ENCODE peak calls at places on chromosomes 16 and 17, in four cellular contexts. One of them, this sample, is unnamed.

GRCh38 chr17:58710948-58711552 is 18.6 kb downstream of the RAD51C start:
- DNase-seq in Panc1: peak
- DNase-seq in GM13977: peak
- DNase-seq in heart right ventricle: peak
- DNase-seq in this sample: peak

GRCh38 chr16:17305694-17306093 is 165.1 kb downstream of the XYLT1 start:
- DNase-seq in Panc1: no peak
- DNase-seq in heart right ventricle: no peak
- DNase-seq in GM13977: peak
- DNase-seq in this sample: no peak

GRCh38 chr16:12583237-12583897 is 220.3 kb downstream of the CPPED1 start:
- DNase-seq in heart right ventricle: no peak
- DNase-seq in Panc1: no peak
- DNase-seq in GM13977: no peak
- DNase-seq in this sample: no peak

GRCh38 chr17:44916059-44916780 is 920 bp upstream of the GFAP start:
- DNase-seq in GM13977: no peak
- DNase-seq in heart right ventricle: no peak
- DNase-seq in Panc1: no peak
- DNase-seq in this sample: no peak

GRCh38 chr16:27824786-27825185 is 238.7 kb downstream of the GSG1L start:
- DNase-seq in Panc1: no peak
- DNase-seq in heart right ventricle: no peak
- DNase-seq in GM13977: no peak
- DNase-seq in this sample: no peak

GRCh38 chr17:9028632-9029570 is 7.6 kb downstream of the NTN1 start:
- DNase-seq in Panc1: no peak
- DNase-seq in heart right ventricle: no peak
- DNase-seq in GM13977: no peak
- DNase-seq in this sample: no peak

GRCh38 chr16:47660540-47660939 is 199.4 kb downstream of the PHKB start:
- DNase-seq in heart right ventricle: no peak
- DNase-seq in GM13977: no peak
- DNase-seq in Panc1: no peak
- DNase-seq in this sample: no peak

GRCh38 chr16:89322381-89323119 is 105.0 kb downstream of the ZNF778 start:
- DNase-seq in Panc1: no peak
- DNase-seq in GM13977: no peak
- DNase-seq in heart right ventricle: peak
- DNase-seq in this sample: no peak

GRCh38 chr17:32636593-32637218 is 149.9 kb downstream of the CDK5R1 start:
- DNase-seq in GM13977: no peak
- DNase-seq in heart right ventricle: no peak
- DNase-seq in Panc1: no peak
- DNase-seq in this sample: no peak

GRCh38 chr17:64498308-64499203 is 1.7 kb upstream of the POLG2 start:
- DNase-seq in heart right ventricle: no peak
- DNase-seq in Panc1: no peak
- DNase-seq in GM13977: no peak
- DNase-seq in this sample: peak

GRCh38 chr17:2008332-2009126 is 16.6 kb downstream of the RTN4RL1 start:
- DNase-seq in heart right ventricle: no peak
- DNase-seq in GM13977: no peak
- DNase-seq in Panc1: no peak
- DNase-seq in this sample: no peak

GRCh38 chr16:9836118-9836736 is 346.0 kb downstream of the GRIN2A start:
- DNase-seq in GM13977: no peak
- DNase-seq in Panc1: no peak
- DNase-seq in heart right ventricle: peak
- DNase-seq in this sample: no peak

GRCh38 chr16:21208831-21209230 is 2.5 kb downstream of the ZP2 start:
- DNase-seq in Panc1: no peak
- DNase-seq in heart right ventricle: no peak
- DNase-seq in GM13977: no peak
- DNase-seq in this sample: no peak

GRCh38 chr17:79036181-79036580 is 12.2 kb downstream of the C1QTNF1 start:
- DNase-seq in GM13977: no peak
- DNase-seq in Panc1: no peak
- DNase-seq in heart right ventricle: no peak
- DNase-seq in this sample: no peak

GRCh38 chr16:22190169-22191088 is 15.6 kb upstream of the EEF2K start:
- DNase-seq in GM13977: peak
- DNase-seq in heart right ventricle: peak
- DNase-seq in Panc1: peak
- DNase-seq in this sample: peak

GRCh38 chr17:55769625-55770000 is 18.8 kb downstream of the PCTP start:
- DNase-seq in Panc1: no peak
- DNase-seq in GM13977: no peak
- DNase-seq in heart right ventricle: no peak
- DNase-seq in this sample: peak

GRCh38 chr17:44074231-44074910 is 3.8 kb downstream of the G6PC3 start:
- DNase-seq in GM13977: no peak
- DNase-seq in Panc1: no peak
- DNase-seq in heart right ventricle: no peak
- DNase-seq in this sample: peak

GRCh38 chr16:77913738-77914263 is 108.5 kb upstream of the CLEC3A start:
- DNase-seq in heart right ventricle: no peak
- DNase-seq in GM13977: no peak
- DNase-seq in Panc1: no peak
- DNase-seq in this sample: no peak

GRCh38 chr16:88468289-88469129 is 15.4 kb downstream of the ZFPM1 start:
- DNase-seq in GM13977: peak
- DNase-seq in heart right ventricle: no peak
- DNase-seq in Panc1: no peak
- DNase-seq in this sample: no peak

GRCh38 chr16:19874026-19874425 is 10.6 kb downstream of the GPRC5B start:
- DNase-seq in heart right ventricle: peak
- DNase-seq in Panc1: no peak
- DNase-seq in GM13977: no peak
- DNase-seq in this sample: no peak

GRCh38 chr17:307741-308507 is 44.7 kb downstream of the RPH3AL start:
- DNase-seq in GM13977: no peak
- DNase-seq in heart right ventricle: peak
- DNase-seq in Panc1: no peak
- DNase-seq in this sample: no peak

GRCh38 chr16:74698220-74698619 is 2.4 kb downstream of the MLKL start:
- DNase-seq in heart right ventricle: no peak
- DNase-seq in Panc1: no peak
- DNase-seq in GM13977: peak
- DNase-seq in this sample: no peak

GRCh38 chr16:12994402-12994801 is 93.0 kb downstream of the SHISA9 start:
- DNase-seq in heart right ventricle: no peak
- DNase-seq in Panc1: no peak
- DNase-seq in GM13977: no peak
- DNase-seq in this sample: no peak

GRCh38 chr16:49502136-49502881 is 128.7 kb downstream of the C16orf78 start:
- DNase-seq in Panc1: no peak
- DNase-seq in GM13977: no peak
- DNase-seq in heart right ventricle: no peak
- DNase-seq in this sample: no peak

GRCh38 chr16:3538222-3538621 is 37.4 kb downstream of the CLUAP1 start:
- DNase-seq in GM13977: no peak
- DNase-seq in heart right ventricle: no peak
- DNase-seq in Panc1: no peak
- DNase-seq in this sample: no peak

GRCh38 chr17:35084987-35085386 is 21.5 kb upstream of the RFFL start:
- DNase-seq in heart right ventricle: no peak
- DNase-seq in Panc1: no peak
- DNase-seq in GM13977: no peak
- DNase-seq in this sample: peak

GRCh38 chr17:57073626-57074025 is 11.4 kb upstream of the AKAP1 start:
- DNase-seq in Panc1: no peak
- DNase-seq in GM13977: no peak
- DNase-seq in heart right ventricle: no peak
- DNase-seq in this sample: no peak

GRCh38 chr17:8911205-8911604 is 43.7 kb upstream of the PIK3R6 start:
- DNase-seq in heart right ventricle: no peak
- DNase-seq in GM13977: peak
- DNase-seq in Panc1: no peak
- DNase-seq in this sample: no peak

GRCh38 chr16:78563905-78564304 is 464.5 kb downstream of the WWOX start:
- DNase-seq in heart right ventricle: no peak
- DNase-seq in GM13977: no peak
- DNase-seq in Panc1: no peak
- DNase-seq in this sample: no peak

GRCh38 chr16:50547340-50547865 is 793 bp upstream of the NKD1 start:
- DNase-seq in GM13977: peak
- DNase-seq in Panc1: no peak
- DNase-seq in heart right ventricle: no peak
- DNase-seq in this sample: no peak

GRCh38 chr16:28496844-28497243 is 2.4 kb downstream of the APOBR start:
- DNase-seq in GM13977: no peak
- DNase-seq in heart right ventricle: no peak
- DNase-seq in Panc1: no peak
- DNase-seq in this sample: no peak

GRCh38 chr17:40437095-40437732 is 6.0 kb upstream of the IGFBP4 start:
- DNase-seq in GM13977: no peak
- DNase-seq in heart right ventricle: no peak
- DNase-seq in Panc1: no peak
- DNase-seq in this sample: no peak

GRCh38 chr17:63450551-63450950 is 4.4 kb upstream of the CYB561 start:
- DNase-seq in heart right ventricle: peak
- DNase-seq in GM13977: no peak
- DNase-seq in Panc1: no peak
- DNase-seq in this sample: peak

GRCh38 chr16:88102597-88102996 is 151.4 kb downstream of the BANP start:
- DNase-seq in GM13977: no peak
- DNase-seq in heart right ventricle: no peak
- DNase-seq in Panc1: no peak
- DNase-seq in this sample: no peak

GRCh38 chr16:9306753-9307152 is 215.3 kb downstream of the HAPSTR1 start:
- DNase-seq in heart right ventricle: no peak
- DNase-seq in GM13977: no peak
- DNase-seq in Panc1: no peak
- DNase-seq in this sample: no peak

GRCh38 chr16:546909-547770 is 13.1 kb upstream of the PRR35 start:
- DNase-seq in heart right ventricle: peak
- DNase-seq in GM13977: peak
- DNase-seq in Panc1: no peak
- DNase-seq in this sample: no peak
- TF ChIP-seq CTCF in heart right ventricle: no peak
- TF ChIP-seq CTCF in GM13977: peak
- TF ChIP-seq CTCF in Panc1: peak
- TF ChIP-seq CTCF in this sample: no peak

DNA sequence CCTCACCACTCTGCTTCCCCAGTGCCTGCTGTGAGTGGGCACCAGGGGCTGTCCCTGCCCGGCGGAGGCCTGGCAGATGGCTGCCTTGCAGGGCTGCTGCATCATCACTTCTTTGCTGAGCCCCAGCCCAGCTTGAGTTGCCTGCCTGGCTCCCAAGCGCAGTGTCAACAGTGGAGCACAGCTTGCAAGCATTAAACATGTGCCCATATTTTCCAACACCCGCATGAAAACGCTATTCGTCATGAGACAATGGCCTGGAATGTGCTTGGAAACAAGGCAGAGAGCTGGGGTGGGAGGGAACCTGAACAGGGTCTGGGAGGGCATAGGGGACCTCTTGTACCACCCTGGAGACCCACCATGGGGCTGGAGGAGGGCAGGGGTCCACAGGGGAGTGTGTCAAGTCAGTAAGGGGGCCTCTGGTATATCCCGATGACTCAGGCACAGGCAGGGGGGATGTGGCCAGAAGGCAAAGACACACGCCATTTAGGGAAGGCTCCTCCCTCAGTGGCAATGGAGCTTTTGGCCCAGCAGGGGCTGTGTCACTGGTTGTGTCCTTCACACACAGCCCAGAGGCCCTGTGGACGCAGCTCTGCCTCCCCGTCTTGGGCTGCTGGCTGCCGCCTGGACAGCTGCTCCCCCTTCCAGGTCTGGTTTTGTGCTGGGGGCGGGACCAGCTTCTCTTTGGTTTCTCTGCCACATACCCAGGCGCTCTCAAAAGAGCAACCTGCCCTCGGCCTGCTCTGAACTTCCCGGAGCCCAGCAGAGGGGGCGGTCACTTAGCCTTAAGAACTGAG is 17.4 kb upstream of the MTSS2 start:
- DNase-seq in GM13977: no peak
- DNase-seq in Panc1: no peak
- DNase-seq in heart right ventricle: peak
- DNase-seq in this sample: peak
- TF ChIP-seq CTCF in GM13977: no peak
- TF ChIP-seq CTCF in Panc1: no peak
- TF ChIP-seq CTCF in heart right ventricle: no peak
- TF ChIP-seq CTCF in this sample: peak

GRCh38 chr17:29867643-29868181 is 62.3 kb downstream of the SSH2 start:
- DNase-seq in Panc1: no peak
- DNase-seq in GM13977: no peak
- DNase-seq in heart right ventricle: no peak
- DNase-seq in this sample: no peak
- TF ChIP-seq CTCF in Panc1: peak
- TF ChIP-seq CTCF in GM13977: peak
- TF ChIP-seq CTCF in heart right ventricle: no peak
- TF ChIP-seq CTCF in this sample: peak

DNA sequence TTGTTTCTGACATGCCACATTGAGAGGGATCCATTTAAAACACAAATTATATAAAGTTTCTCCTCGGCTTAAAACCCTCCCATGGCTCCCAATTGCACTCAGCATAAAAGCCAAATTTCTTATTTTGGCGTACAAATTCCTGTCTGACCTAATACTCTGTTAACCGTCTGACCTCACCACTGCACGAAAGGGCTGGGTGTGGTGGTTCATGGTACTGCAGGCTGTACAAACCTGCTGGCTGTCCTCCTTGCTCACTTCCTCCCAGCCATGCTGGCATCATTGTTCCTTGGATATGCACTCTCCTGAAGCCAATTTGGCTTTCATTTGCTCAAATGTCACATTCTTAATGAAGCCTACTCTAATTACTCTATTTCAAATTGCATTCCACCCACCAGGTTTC is 301.6 kb upstream of the C16orf82 start:
- DNase-seq in GM13977: no peak
- DNase-seq in heart right ventricle: no peak
- DNase-seq in Panc1: no peak
- DNase-seq in this sample: no peak
- TF ChIP-seq CTCF in GM13977: peak
- TF ChIP-seq CTCF in heart right ventricle: peak
- TF ChIP-seq CTCF in Panc1: peak
- TF ChIP-seq CTCF in this sample: peak

This sample was measured in HFFc6.